ENCODE peak calls at places on chromosomes 13 and 19, in five cellular contexts. A, O, E, Y and C are unnamed samples.

GRCh38 chr13:27171244-27171829 is at the start of gene USP12:
- DNase-seq in A (peak; percentile 24), O (no peak), E (no peak), Y (peak; percentile 76), C (peak; percentile 63)

GRCh38 chr19:41933131-41933458 is 4.8 kb upstream of the ERFL start:
- DNase-seq in A (no peak), O (no peak), E (no peak), Y (no peak), C (no peak)

GRCh38 chr13:67353891-67354459 is 123.8 kb upstream of the PCDH9 start:
- DNase-seq in A (peak; percentile 36), O (no peak), E (no peak), Y (no peak), C (no peak)

GRCh38 chr13:96223231-96223630 is 133.3 kb downstream of the HS6ST3 start:
- DNase-seq in A (no peak), O (no peak), E (no peak), Y (no peak), C (no peak)

GRCh38 chr13:60229708-60230272 is 66.1 kb upstream of the DIAPH3 start:
- DNase-seq in A (peak; percentile 52), O (no peak), E (no peak), Y (no peak), C (no peak)

GRCh38 chr19:49554701-49555181 is 25.6 kb downstream of the NOSIP start:
- DNase-seq in A (no peak), O (no peak), E (no peak), Y (no peak), C (no peak)

GRCh38 chr13:79988573-79988972 is 352.4 kb downstream of the SPRY2 start:
- DNase-seq in A (peak; percentile 77), O (no peak), E (peak; percentile 49), Y (no peak), C (no peak)

GRCh38 chr19:18751571-18751970 is 39.5 kb downstream of the COMP start:
- DNase-seq in A (no peak), O (no peak), E (no peak), Y (no peak), C (no peak)

GRCh38 chr13:24275041-24275440 is 34.3 kb upstream of the C1QTNF9 start:
- DNase-seq in A (no peak), O (no peak), E (no peak), Y (no peak), C (no peak)

GRCh38 chr19:11457115-11457514 is 21.7 kb downstream of the PRKCSH start:
- DNase-seq in A (no peak), O (no peak), E (no peak), Y (no peak), C (no peak)

GRCh38 chr19:12720851-12721655 is 2.7 kb downstream of the TNPO2 start:
- DNase-seq in A (peak; percentile 29), O (no peak), E (no peak), Y (peak; percentile 56), C (no peak)

GRCh38 chr19:32658527-32658926 is 16.5 kb downstream of the ANKRD27 start:
- DNase-seq in A (no peak), O (no peak), E (no peak), Y (no peak), C (no peak)

GRCh38 chr19:5407356-5407755 is 47.9 kb upstream of the ZNRF4 start:
- DNase-seq in A (no peak), O (no peak), E (peak; percentile 60), Y (no peak), C (no peak)

GRCh38 chr19:46678110-46678732 is 17.2 kb upstream of the DACT3 start:
- DNase-seq in A (no peak), O (no peak), E (no peak), Y (peak; percentile 91), C (peak; percentile 91)

GRCh38 chr19:19468424-19469050 is 46.8 kb downstream of the TSSK6 start:
- DNase-seq in A (peak; percentile 43), O (no peak), E (no peak), Y (no peak), C (no peak)

GRCh38 chr13:45876781-45877180 is 25.2 kb upstream of the SIAH3 start:
- DNase-seq in A (no peak), O (no peak), E (no peak), Y (no peak), C (no peak)

GRCh38 chr13:46571941-46572340 is 19.0 kb downstream of the LRCH1 start:
- DNase-seq in A (no peak), O (no peak), E (no peak), Y (no peak), C (no peak)

GRCh38 chr19:22595918-22596341 is 38.2 kb upstream of the ZNF492 start:
- DNase-seq in A (no peak), O (no peak), E (no peak), Y (no peak), C (no peak)

GRCh38 chr19:17333611-17334413 is 843 bp downstream of the ANO8 start:
- DNase-seq in A (peak; percentile 88), O (no peak), E (peak; percentile 15), Y (peak; percentile 71), C (peak; percentile 68)

GRCh38 chr19:11639602-11640471 is 42.6 kb downstream of the ZNF627 start:
- DNase-seq in A (peak; percentile 93), O (peak; percentile 96), E (peak; percentile 99), Y (peak; percentile 99), C (peak; percentile 98)

GRCh38 chr13:73060251-73061160 is 1.7 kb downstream of the KLF5 start:
- DNase-seq in A (peak; percentile 80), O (peak; percentile 12), E (peak; percentile 85), Y (no peak), C (no peak)

GRCh38 chr13:46884531-46884930 is 12.3 kb downstream of the HTR2A start:
- DNase-seq in A (no peak), O (no peak), E (peak; percentile 91), Y (no peak), C (no peak)

GRCh38 chr13:45702088-45702487 is at the start of gene CBY2:
- DNase-seq in A (no peak), O (no peak), E (no peak), Y (no peak), C (no peak)

GRCh38 chr13:34412817-34413365 is 529.2 kb upstream of the NBEA start:
- DNase-seq in A (peak; percentile 23), O (no peak), E (peak; percentile 82), Y (no peak), C (no peak)

GRCh38 chr19:38736036-38736412 is 8.2 kb downstream of the CAPN12 start:
- DNase-seq in A (peak; percentile 44), O (no peak), E (peak; percentile 86), Y (peak; percentile 77), C (peak; percentile 68)

GRCh38 chr13:113861433-113862030 is 2.3 kb downstream of the GAS6 start:
- DNase-seq in A (no peak), O (no peak), E (no peak), Y (peak; percentile 51), C (peak; percentile 32)

GRCh38 chr13:94311893-94312292 is 167.6 kb downstream of the DCT start:
- DNase-seq in A (peak; percentile 40), O (no peak), E (no peak), Y (no peak), C (no peak)

GRCh38 chr19:23787106-23787505 is 28.4 kb upstream of the ZNF681 start:
- DNase-seq in A (peak; percentile 66), O (no peak), E (peak; percentile 91), Y (no peak), C (no peak)

GRCh38 chr13:32639502-32640105 is 53.4 kb downstream of the PDS5B start:
- DNase-seq in A (peak; percentile 67), O (peak; percentile 12), E (peak; percentile 68), Y (no peak), C (no peak)

DNA sequence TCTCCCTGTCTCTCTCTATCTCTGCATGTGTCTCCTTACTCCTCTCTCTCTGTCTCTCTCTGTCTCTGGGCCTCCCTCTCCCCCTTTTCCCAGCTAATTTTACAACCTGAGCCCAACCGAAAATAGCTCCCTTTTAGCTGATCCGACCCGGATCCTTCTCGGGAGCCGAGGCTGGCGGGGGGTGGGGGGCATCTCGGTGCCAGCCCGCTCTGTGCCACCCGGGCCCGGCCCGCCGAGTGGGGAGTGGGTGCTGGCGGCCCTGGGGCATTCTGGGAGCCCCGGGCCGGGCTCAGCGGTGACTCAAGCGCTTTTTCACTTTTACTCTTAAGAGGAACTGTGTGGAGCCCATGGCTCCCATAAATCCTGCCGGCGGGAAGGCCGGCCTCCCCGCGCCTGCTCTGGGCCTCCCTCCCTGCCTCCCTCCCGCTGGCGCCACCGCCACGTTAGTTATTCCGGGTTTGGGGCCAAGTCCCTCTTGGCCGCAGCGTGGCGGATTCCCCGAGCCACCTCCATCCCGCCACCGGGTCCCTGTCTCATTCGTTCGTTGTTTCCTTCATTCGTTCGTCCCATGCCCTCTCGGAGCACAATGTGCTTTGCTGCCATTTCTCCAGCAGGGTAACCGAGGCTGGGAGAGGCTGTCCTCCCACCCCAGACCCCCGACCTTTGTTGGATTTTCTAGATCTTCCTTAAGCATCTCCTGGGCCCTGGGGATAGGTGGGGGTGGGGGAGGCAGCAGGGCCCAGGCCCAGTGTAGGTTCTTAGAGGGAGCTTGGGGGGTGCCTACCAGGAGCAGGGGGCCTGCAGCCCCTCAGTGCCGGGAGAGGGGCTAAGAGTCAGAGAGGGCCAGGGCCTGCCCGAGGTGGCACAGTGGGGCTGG is 3.2 kb downstream of the NFIC start:
- DNase-seq in A (peak; percentile 85), O (no peak), E (no peak), Y (no peak), C (peak; percentile 36)
- H2BK12ac ChIP-seq in A (peak overlapping the region; percentile 81), O (no peak overlapping the region), E (no peak overlapping the region), Y (peak overlapping the region; percentile 75), C (no peak overlapping the region)

DNA sequence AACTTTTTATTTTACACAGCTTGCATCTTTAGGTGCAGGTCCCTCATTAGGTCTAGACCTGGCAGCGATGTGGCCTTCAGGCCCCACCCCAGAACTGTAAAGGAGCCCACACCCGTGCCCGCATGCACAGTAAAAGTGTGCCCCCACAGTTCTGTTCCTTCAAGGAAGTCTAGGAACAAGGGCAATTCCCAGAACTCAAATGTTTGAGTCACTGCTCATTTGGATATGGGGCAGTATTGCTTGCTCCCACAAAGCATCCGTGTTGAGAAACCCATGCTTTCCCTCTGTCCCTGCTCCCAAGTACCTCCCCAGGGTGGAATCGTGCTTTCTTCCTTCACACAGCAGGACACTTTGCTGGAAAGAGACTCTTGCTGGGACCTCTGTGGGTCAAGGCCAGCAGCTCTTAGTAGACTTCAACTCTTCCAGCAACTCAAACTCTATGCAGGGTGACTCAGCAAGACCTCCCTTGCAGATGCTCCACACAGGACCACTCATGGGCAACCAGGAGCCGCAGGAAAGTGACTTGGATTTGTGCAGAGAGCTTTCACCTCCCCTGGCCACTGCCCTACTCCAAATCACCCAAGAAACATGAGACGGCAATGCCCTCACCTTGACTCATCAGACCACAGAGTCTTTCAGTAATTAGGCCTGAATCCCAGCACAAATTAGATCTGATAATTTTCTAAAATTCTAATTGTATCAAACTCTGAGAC is 12.3 kb downstream of the SLC7A1 start:
- DNase-seq in A (peak; percentile 53), O (no peak), E (no peak), Y (no peak), C (no peak)
- H2BK12ac ChIP-seq in A (peak overlapping the region; percentile 10), O (no peak overlapping the region), E (no peak overlapping the region), Y (no peak overlapping the region), C (no peak overlapping the region)

GRCh38 chr13:49165798-49166752 is 54.1 kb upstream of the MLNR start:
- DNase-seq in A (peak; percentile 34), O (no peak), E (no peak), Y (no peak), C (no peak)
- H2BK12ac ChIP-seq in A (no peak overlapping the region), O (no peak overlapping the region), E (no peak overlapping the region), Y (no peak overlapping the region), C (no peak overlapping the region)

DNA sequence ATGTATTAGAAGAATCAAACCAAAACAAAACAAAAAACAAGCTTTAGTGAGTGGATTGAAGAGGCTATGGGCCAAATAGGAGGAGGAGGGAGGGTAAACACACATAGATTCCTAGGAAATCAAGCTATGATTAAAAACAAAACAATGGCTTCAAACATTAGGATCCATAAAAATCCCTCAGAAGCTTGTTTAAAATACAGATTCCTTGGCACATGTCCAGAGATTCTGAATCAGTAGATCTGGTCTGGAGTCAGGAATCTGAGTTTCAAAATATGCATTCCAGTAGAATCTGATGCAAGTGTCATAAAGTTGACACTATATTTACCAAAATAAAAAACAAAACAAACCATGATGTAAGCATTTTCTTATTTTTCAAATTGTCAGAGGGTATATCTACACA is 692.8 kb upstream of the SGCG start:
- DNase-seq in A (no peak), O (no peak), E (peak; percentile 59), Y (no peak), C (no peak)
- H2BK12ac ChIP-seq in A (no peak overlapping the region), O (no peak overlapping the region), E (no peak overlapping the region), Y (no peak overlapping the region), C (no peak overlapping the region)